ENCODE peak calls at places on chromosome 22, in ten cellular contexts. E is AG04450, M is spleen, D is astrocyte of the spinal cord, J is brain microvascular endothelial cell, W is endothelial cell, Z is fibroblast of mammary gland, Q is esophagus squamous epithelium, K is GM10248, N is HCT116. P is an unnamed sample.

GRCh38 chr22:49182416-49182815 is 645.3 kb downstream of the BRD1 start:
- DNase-seq in E (no peak), M (peak), D (no peak), J (no peak), W (no peak), Z (no peak), Q (no peak), K (no peak), N (no peak), P (no peak)

GRCh38 chr22:38069372-38070249 is 12.4 kb downstream of the PICK1 start:
- DNase-seq in E (peak), M (no peak), D (peak), J (peak), W (no peak), Z (peak), Q (no peak), K (no peak), N (no peak), P (no peak)

GRCh38 chr22:18031670-18032454 is 7.5 kb upstream of the MICAL3 start:
- DNase-seq in E (peak), M (peak), D (peak), J (peak), W (no peak), Z (peak), Q (no peak), K (no peak), N (peak), P (no peak)

GRCh38 chr22:37443977-37444376 is 16.7 kb upstream of the ELFN2 start:
- DNase-seq in E (no peak), M (no peak), D (no peak), J (no peak), W (no peak), Z (no peak), Q (no peak), K (no peak), N (peak), P (no peak)

GRCh38 chr22:27317156-27317555 is 484.4 kb downstream of the MN1 start:
- DNase-seq in E (no peak), M (no peak), D (no peak), J (no peak), W (no peak), Z (no peak), Q (no peak), K (no peak), N (no peak), P (no peak)

GRCh38 chr22:23065495-23066122 is 4.7 kb upstream of the GNAZ start:
- DNase-seq in E (no peak), M (peak), D (no peak), J (no peak), W (no peak), Z (no peak), Q (no peak), K (no peak), N (no peak), P (no peak)

GRCh38 chr22:23182289-23183106 is 2.2 kb downstream of the BCR start:
- DNase-seq in E (no peak), M (no peak), D (no peak), J (no peak), W (no peak), Z (no peak), Q (no peak), K (no peak), N (no peak), P (no peak)

GRCh38 chr22:35631597-35631996 is 14.5 kb upstream of the MB start:
- DNase-seq in E (no peak), M (peak), D (peak), J (peak), W (peak), Z (peak), Q (no peak), K (peak), N (peak), P (peak)

GRCh38 chr22:37626144-37626543 is 13.3 kb upstream of the SH3BP1 start:
- DNase-seq in E (no peak), M (peak), D (no peak), J (no peak), W (no peak), Z (peak), Q (no peak), K (peak), N (no peak), P (peak)

GRCh38 chr22:37525073-37525745 is 6.0 kb upstream of the CARD10 start:
- DNase-seq in E (peak), M (no peak), D (peak), J (peak), W (no peak), Z (peak), Q (no peak), K (no peak), N (peak), P (no peak)

GRCh38 chr22:36234211-36234610 is 5.1 kb downstream of the APOL2 start:
- DNase-seq in E (no peak), M (no peak), D (no peak), J (no peak), W (no peak), Z (no peak), Q (no peak), K (no peak), N (no peak), P (no peak)

GRCh38 chr22:38081941-38082828 is 1.8 kb downstream of the SLC16A8 start:
- DNase-seq in E (no peak), M (no peak), D (no peak), J (no peak), W (no peak), Z (no peak), Q (no peak), K (peak), N (no peak), P (peak)

GRCh38 chr22:21010426-21011113 is 4.4 kb upstream of the P2RX6 start:
- DNase-seq in E (no peak), M (no peak), D (no peak), J (no peak), W (no peak), Z (no peak), Q (no peak), K (no peak), N (no peak), P (no peak)

GRCh38 chr22:42769574-42770447 is 49.1 kb upstream of the A4GALT start:
- DNase-seq in E (peak), M (peak), D (peak), J (peak), W (no peak), Z (peak), Q (no peak), K (peak), N (no peak), P (peak)

GRCh38 chr22:26916236-26916635 is 258.8 kb downstream of the MIAT start:
- DNase-seq in E (no peak), M (no peak), D (no peak), J (no peak), W (no peak), Z (no peak), Q (no peak), K (no peak), N (no peak), P (no peak)

GRCh38 chr22:46072981-46073682 is 77.2 kb upstream of the PPARA start:
- DNase-seq in E (no peak), M (peak), D (no peak), J (no peak), W (no peak), Z (peak), Q (no peak), K (no peak), N (no peak), P (no peak)

GRCh38 chr22:48566741-48567140 is 1260.9 kb downstream of the BRD1 start:
- DNase-seq in E (no peak), M (no peak), D (no peak), J (no peak), W (no peak), Z (no peak), Q (no peak), K (no peak), N (no peak), P (no peak)

GRCh38 chr22:28857288-28857687 is 26.1 kb upstream of the ZNRF3 start:
- DNase-seq in E (no peak), M (peak), D (no peak), J (no peak), W (no peak), Z (no peak), Q (no peak), K (no peak), N (no peak), P (no peak)

GRCh38 chr22:23012081-23012622 is 58.2 kb upstream of the GNAZ start:
- DNase-seq in E (no peak), M (no peak), D (no peak), J (no peak), W (no peak), Z (no peak), Q (no peak), K (peak), N (no peak), P (peak)

GRCh38 chr22:46007848-46008261 is 30.9 kb upstream of the WNT7B start:
- DNase-seq in E (peak), M (peak), D (peak), J (peak), W (no peak), Z (peak), Q (no peak), K (no peak), N (no peak), P (no peak)

GRCh38 chr22:28907311-28908008 is 24.1 kb downstream of the ZNRF3 start:
- DNase-seq in E (no peak), M (no peak), D (peak), J (no peak), W (no peak), Z (no peak), Q (no peak), K (peak), N (no peak), P (peak)

GRCh38 chr22:39097098-39098020 is at the start of gene APOBEC3H:
- DNase-seq in E (no peak), M (no peak), D (no peak), J (no peak), W (no peak), Z (no peak), Q (no peak), K (peak), N (peak), P (peak)

GRCh38 chr22:45478108-45478771 is 24.4 kb upstream of the FBLN1 start:
- DNase-seq in E (peak), M (peak), D (peak), J (peak), W (no peak), Z (peak), Q (no peak), K (no peak), N (no peak), P (no peak)

GRCh38 chr22:39129081-39129480 is 23.4 kb downstream of the CBX7 start:
- DNase-seq in E (no peak), M (no peak), D (no peak), J (no peak), W (no peak), Z (no peak), Q (no peak), K (no peak), N (no peak), P (no peak)

GRCh38 chr22:39947488-39948216 is 12.5 kb upstream of the TMA7B start:
- DNase-seq in E (no peak), M (no peak), D (no peak), J (no peak), W (no peak), Z (no peak), Q (no peak), K (no peak), N (no peak), P (no peak)

GRCh38 chr22:41289681-41290080 is 3.7 kb upstream of the RANGAP1 start:
- DNase-seq in E (no peak), M (no peak), D (no peak), J (no peak), W (no peak), Z (no peak), Q (no peak), K (no peak), N (no peak), P (no peak)

GRCh38 chr22:23225724-23226496 is 45.6 kb downstream of the BCR start:
- DNase-seq in E (no peak), M (peak), D (peak), J (peak), W (no peak), Z (peak), Q (no peak), K (no peak), N (no peak), P (no peak)

GRCh38 chr22:48332438-48333322 is 1495.0 kb downstream of the BRD1 start:
- DNase-seq in E (no peak), M (no peak), D (no peak), J (no peak), W (no peak), Z (no peak), Q (no peak), K (no peak), N (no peak), P (no peak)

GRCh38 chr22:28429711-28430110 is 249.9 kb downstream of the TTC28 start:
- DNase-seq in E (no peak), M (no peak), D (no peak), J (no peak), W (no peak), Z (no peak), Q (no peak), K (no peak), N (no peak), P (no peak)

GRCh38 chr22:48722661-48723060 is 1105.0 kb downstream of the BRD1 start:
- DNase-seq in E (no peak), M (peak), D (no peak), J (no peak), W (no peak), Z (no peak), Q (no peak), K (no peak), N (no peak), P (no peak)

GRCh38 chr22:48592931-48593330 is 1234.7 kb downstream of the BRD1 start:
- DNase-seq in E (no peak), M (no peak), D (no peak), J (no peak), W (no peak), Z (no peak), Q (no peak), K (no peak), N (no peak), P (no peak)

GRCh38 chr22:33971561-33971961 is 51.3 kb upstream of the LARGE1 start:
- DNase-seq in E (no peak), M (no peak), D (no peak), J (no peak), W (no peak), Z (no peak), Q (no peak), K (no peak), N (no peak), P (no peak)

GRCh38 chr22:33386270-33386669 is 328.1 kb upstream of the SYN3 start:
- DNase-seq in E (no peak), M (no peak), D (no peak), J (no peak), W (no peak), Z (no peak), Q (no peak), K (no peak), N (no peak), P (no peak)

GRCh38 chr22:28442951-28443876 is 236.4 kb downstream of the TTC28 start:
- DNase-seq in E (no peak), M (peak), D (peak), J (peak), W (peak), Z (peak), Q (no peak), K (no peak), N (no peak), P (peak)

GRCh38 chr22:50271011-50271394 is 823 bp upstream of the MAPK11 start:
- DNase-seq in E (no peak), M (no peak), D (no peak), J (no peak), W (no peak), Z (no peak), Q (no peak), K (no peak), N (no peak), P (no peak)

GRCh38 chr22:50270302-50271010 is at the start of gene MAPK11:
- DNase-seq in E (no peak), M (peak), D (peak), J (peak), W (peak), Z (peak), Q (no peak), K (peak), N (no peak), P (peak)

GRCh38 chr22:50269573-50270301 is 443 bp downstream of the MAPK11 start:
- DNase-seq in E (no peak), M (peak), D (peak), J (no peak), W (no peak), Z (peak), Q (no peak), K (peak), N (no peak), P (peak)

GRCh38 chr22:50272103-50272782 is 2.1 kb upstream of the MAPK11 start:
- DNase-seq in E (no peak), M (no peak), D (no peak), J (no peak), W (no peak), Z (peak), Q (no peak), K (no peak), N (no peak), P (no peak)

DNA sequence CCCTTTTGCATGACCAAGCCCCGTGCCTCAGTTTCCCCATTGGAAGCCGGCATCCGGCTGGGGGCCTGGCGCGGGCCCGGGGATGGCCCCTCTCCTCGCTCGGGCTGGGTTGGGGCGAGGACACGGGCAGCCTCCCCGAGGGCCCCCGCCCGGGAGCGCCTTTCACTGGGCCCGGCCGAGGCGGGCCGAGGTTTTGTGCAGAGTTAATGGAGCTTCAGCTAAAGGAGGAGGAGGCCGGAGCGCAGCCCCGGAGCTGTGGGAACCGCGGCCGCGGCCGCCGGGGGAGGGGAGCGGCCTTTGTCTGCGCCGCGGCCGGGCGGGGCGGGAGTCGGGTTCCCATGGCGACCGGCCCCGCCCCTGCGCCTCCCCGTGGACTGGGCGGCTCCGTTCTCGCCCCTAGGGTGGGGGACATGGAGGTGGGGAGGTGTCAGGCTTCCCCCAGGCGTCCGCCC is 1.4 kb upstream of the MAPK11 start:
- DNase-seq in E (no peak), M (peak), D (peak), J (no peak), W (peak), Z (peak), Q (no peak), K (peak), N (no peak), P (peak)
- TF ChIP-seq CTCF in E (peak), M (no peak), D (peak), J (peak), W (no peak), Z (no peak), Q (peak), K (peak), N (no peak), P (peak)

GRCh38 chr22:24232725-24233124 is 12.2 kb downstream of the GGT5 start:
- DNase-seq in E (no peak), M (no peak), D (no peak), J (no peak), W (no peak), Z (no peak), Q (no peak), K (no peak), N (no peak), P (no peak)

GRCh38 chr22:24231706-24232105 is 13.2 kb downstream of the GGT5 start:
- DNase-seq in E (no peak), M (no peak), D (no peak), J (no peak), W (no peak), Z (no peak), Q (no peak), K (no peak), N (no peak), P (no peak)

GRCh38 chr22:24233235-24233634 is 11.6 kb downstream of the GGT5 start:
- DNase-seq in E (no peak), M (no peak), D (no peak), J (no peak), W (no peak), Z (no peak), Q (no peak), K (peak), N (no peak), P (no peak)

GRCh38 chr22:24232124-24232523 is 12.8 kb downstream of the GGT5 start:
- DNase-seq in E (no peak), M (no peak), D (no peak), J (no peak), W (no peak), Z (no peak), Q (no peak), K (peak), N (no peak), P (peak)

GRCh38 chr22:24230911-24231656 is 13.8 kb downstream of the GGT5 start:
- DNase-seq in E (no peak), M (peak), D (no peak), J (no peak), W (peak), Z (no peak), Q (no peak), K (peak), N (no peak), P (peak)
- TF ChIP-seq CTCF in E (peak), M (peak), D (peak), J (peak), W (peak), Z (peak), Q (peak), K (peak), N (no peak), P (peak)

GRCh38 chr22:44360686-44361381 is 48.1 kb upstream of the SHISAL1 start:
- DNase-seq in E (peak), M (peak), D (peak), J (peak), W (no peak), Z (peak), Q (no peak), K (no peak), N (no peak), P (no peak)
- TF ChIP-seq CTCF in E (peak), M (no peak), D (peak), J (peak), W (no peak), Z (no peak), Q (no peak), K (no peak), N (no peak), P (no peak)

GRCh38 chr22:19641254-19641982 is 72.9 kb upstream of the SEPTIN5 start:
- DNase-seq in E (no peak), M (no peak), D (no peak), J (no peak), W (peak), Z (no peak), Q (no peak), K (no peak), N (peak), P (no peak)
- TF ChIP-seq CTCF in E (peak), M (no peak), D (peak), J (peak), W (peak), Z (peak), Q (peak), K (no peak), N (no peak), P (no peak)

GRCh38 chr22:24422078-24422665 is 5.2 kb upstream of the ADORA2A start:
- DNase-seq in E (no peak), M (no peak), D (no peak), J (no peak), W (no peak), Z (no peak), Q (no peak), K (no peak), N (no peak), P (no peak)

GRCh38 chr22:24423519-24424000 is 3.8 kb upstream of the ADORA2A start:
- DNase-seq in E (no peak), M (peak), D (no peak), J (no peak), W (peak), Z (no peak), Q (no peak), K (peak), N (no peak), P (peak)

GRCh38 chr22:24424901-24425775 is 2.3 kb upstream of the ADORA2A start:
- DNase-seq in E (no peak), M (no peak), D (no peak), J (no peak), W (no peak), Z (no peak), Q (no peak), K (no peak), N (no peak), P (no peak)

GRCh38 chr22:24426436-24426835 is 963 bp upstream of the ADORA2A start:
- DNase-seq in E (no peak), M (no peak), D (no peak), J (no peak), W (no peak), Z (no peak), Q (no peak), K (no peak), N (no peak), P (no peak)

DNA sequence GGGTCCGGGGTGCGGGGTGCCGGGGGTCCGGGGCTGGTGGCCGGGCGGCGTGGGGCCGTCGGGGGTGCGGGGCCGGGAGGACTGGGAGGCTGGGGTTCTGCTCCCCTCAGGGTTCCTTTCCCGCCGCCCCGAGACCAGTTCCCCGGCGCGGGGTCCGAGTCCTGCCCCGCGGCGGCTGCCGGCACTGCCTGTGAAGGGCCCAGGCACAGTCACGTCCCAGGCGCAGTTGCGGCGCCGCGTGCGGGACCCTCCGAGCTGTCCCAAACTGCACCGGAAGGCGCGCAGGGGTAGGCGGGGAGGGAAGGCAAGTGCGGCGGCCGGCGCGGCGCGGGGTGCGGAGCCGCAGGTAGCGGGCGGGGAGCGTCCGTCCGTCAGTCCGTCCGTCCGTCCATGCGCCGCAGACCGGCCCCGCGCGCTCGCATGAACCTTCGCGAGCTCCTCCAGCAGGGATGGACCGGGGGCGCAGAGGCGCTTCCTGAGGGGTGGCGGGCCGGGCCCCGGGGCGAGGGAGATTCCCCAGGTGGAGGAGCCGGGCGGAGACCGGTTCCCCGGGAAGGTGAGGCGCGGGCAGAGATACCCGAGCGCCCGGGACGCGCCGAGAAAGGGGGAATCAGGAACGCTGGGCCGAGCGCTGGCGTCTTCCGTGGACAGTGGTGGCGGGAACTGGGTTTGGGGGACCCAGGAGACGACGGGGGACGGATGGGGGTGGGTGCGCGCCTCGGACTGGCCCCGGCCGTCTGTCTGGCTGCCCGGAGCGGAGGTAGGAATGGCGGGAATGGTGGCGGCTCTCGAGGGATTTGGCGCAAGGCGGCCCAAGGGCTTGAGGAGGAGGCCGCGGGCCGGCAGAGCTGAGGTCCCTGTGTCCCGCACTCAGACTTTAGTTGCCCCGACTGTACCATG is 3.1 kb upstream of the ADORA2A start:
- DNase-seq in E (no peak), M (peak), D (no peak), J (no peak), W (no peak), Z (no peak), Q (no peak), K (peak), N (no peak), P (no peak)
- TF ChIP-seq CTCF in E (no peak), M (no peak), D (no peak), J (no peak), W (no peak), Z (no peak), Q (no peak), K (no peak), N (no peak), P (no peak)